ENCODE peak calls at places on chromosomes 11 and 22, in six cellular contexts. B is uterus, D is BE2C, Z is HCT116, J is body of pancreas, S is tibial artery. X is an unnamed sample.

GRCh38 chr11:113991170-113991569 is 16.3 kb downstream of the HTR3A start:
- DNase-seq in Z (no peak), D (no peak), B (no peak), S (no peak), J (no peak), X (no peak)

GRCh38 chr11:134411887-134412507 is at the start of gene B3GAT1:
- DNase-seq in J (no peak), D (no peak), B (no peak), S (no peak), Z (no peak), X (no peak)

GRCh38 chr22:17369553-17370035 is 334 bp downstream of the CECR2 start:
- DNase-seq in Z (no peak), D (peak; percentile 49), B (no peak), J (peak; percentile 38), S (no peak), X (no peak)

GRCh38 chr11:91164452-91164822 is 941.6 kb upstream of the CHORDC1 start:
- DNase-seq in D (peak; percentile 13), B (no peak), S (no peak), Z (no peak), J (no peak), X (no peak)

GRCh38 chr11:111978028-111978771 is 41.1 kb downstream of the DIXDC1 start:
- DNase-seq in D (peak; percentile 66), Z (no peak), B (peak; percentile 82), J (peak; percentile 23), S (peak; percentile 90), X (no peak)

GRCh38 chr11:128365044-128365443 is 222.3 kb downstream of the ETS1 start:
- DNase-seq in J (no peak), S (no peak), B (no peak), Z (no peak), D (no peak), X (no peak)

GRCh38 chr22:46087816-46088277 is 62.5 kb upstream of the PPARA start:
- DNase-seq in B (peak; percentile 95), J (peak; percentile 95), D (peak; percentile 98), Z (no peak), S (peak; percentile 98), X (peak; percentile 78)

GRCh38 chr22:37898441-37899181 is 7.5 kb upstream of the MICALL1 start:
- DNase-seq in Z (no peak), B (no peak), S (no peak), J (peak; percentile 88), D (no peak), X (peak; percentile 41)

GRCh38 chr22:35538801-35539321 is 1.8 kb upstream of the RASD2 start:
- DNase-seq in Z (peak; percentile 33), B (no peak), J (peak; percentile 27), D (peak; percentile 54), S (no peak), X (no peak)

GRCh38 chr11:17718510-17718962 is 835 bp upstream of the MYOD1 start:
- DNase-seq in J (no peak), B (no peak), Z (no peak), D (no peak), S (no peak), X (no peak)

GRCh38 chr11:116110802-116111201 is 606.6 kb upstream of the CADM1 start:
- DNase-seq in Z (no peak), D (no peak), B (no peak), S (no peak), J (no peak), X (no peak)

GRCh38 chr11:112354364-112354763 is 93.7 kb upstream of the PLET1 start:
- DNase-seq in J (no peak), Z (no peak), B (no peak), D (no peak), S (no peak), X (no peak)

GRCh38 chr22:26486394-26486793 is 2.7 kb downstream of the SRRD start:
- DNase-seq in S (no peak), D (no peak), B (no peak), Z (no peak), J (no peak), X (no peak)

GRCh38 chr22:46515208-46516111 is 22.0 kb downstream of the CELSR1 start:
- DNase-seq in S (no peak), Z (no peak), J (no peak), B (no peak), D (no peak), X (no peak)

GRCh38 chr22:38046070-38046748 is 11.0 kb upstream of the PICK1 start:
- DNase-seq in D (no peak), Z (no peak), J (no peak), B (no peak), S (no peak), X (no peak)

GRCh38 chr11:122197055-122197987 is 81.3 kb upstream of the BLID start:
- DNase-seq in D (no peak), S (peak; percentile 81), Z (peak; percentile 99), B (peak; percentile 64), J (no peak), X (no peak)

GRCh38 chr11:35118906-35119305 is 20.1 kb upstream of the CD44 start:
- DNase-seq in J (no peak), S (no peak), Z (no peak), D (no peak), B (no peak), X (no peak)

GRCh38 chr11:21811572-21811971 is 381.3 kb upstream of the ANO5 start:
- DNase-seq in J (no peak), D (peak; percentile 55), S (no peak), Z (no peak), B (no peak), X (no peak)

GRCh38 chr11:64900263-64900678 is 16.7 kb downstream of the ATG2A start:
- DNase-seq in B (no peak), S (no peak), Z (no peak), J (no peak), D (no peak), X (no peak)

GRCh38 chr11:125348141-125348651 is 147.9 kb downstream of the FEZ1 start:
- DNase-seq in Z (no peak), B (no peak), D (no peak), S (no peak), J (no peak), X (no peak)

GRCh38 chr22:46250035-46250782 is at the start of gene CDPF1:
- DNase-seq in B (peak; percentile 82), S (peak; percentile 94), D (peak; percentile 95), J (peak; percentile 91), Z (peak; percentile 59), X (peak; percentile 91)

GRCh38 chr11:134754823-134755198 is 342.8 kb upstream of the B3GAT1 start:
- DNase-seq in D (no peak), J (no peak), B (no peak), Z (no peak), S (no peak), X (peak; percentile 24)

GRCh38 chr11:2933376-2934056 is 4.3 kb upstream of the PHLDA2 start:
- DNase-seq in D (no peak), S (peak; percentile 89), J (peak; percentile 76), B (no peak), Z (peak; percentile 89), X (peak; percentile 84)

GRCh38 chr22:33865248-33865647 is 55.0 kb downstream of the LARGE1 start:
- DNase-seq in D (no peak), J (no peak), Z (no peak), B (no peak), S (no peak), X (no peak)

GRCh38 chr22:22348127-22348814 is 103.7 kb downstream of the VPREB1 start:
- DNase-seq in B (no peak), J (no peak), Z (peak; percentile 26), S (no peak), D (no peak), X (no peak)

GRCh38 chr22:41442240-41442792 is 4.3 kb downstream of the TOB2 start:
- DNase-seq in J (no peak), B (no peak), S (no peak), Z (no peak), D (no peak), X (no peak)

GRCh38 chr22:41446057-41446501 is 522 bp downstream of the TOB2 start:
- DNase-seq in Z (no peak), D (peak; percentile 30), S (peak; percentile 75), B (peak; percentile 42), J (peak; percentile 44), X (peak; percentile 45)

GRCh38 chr22:41445171-41446056 is 1.2 kb downstream of the TOB2 start:
- DNase-seq in D (no peak), Z (no peak), B (peak; percentile 32), J (peak; percentile 33), S (no peak), X (peak; percentile 37)

GRCh38 chr22:41446639-41447434 is at the start of gene TOB2:
- DNase-seq in B (peak; percentile 95), D (peak; percentile 95), Z (peak; percentile 93), J (peak; percentile 97), S (peak; percentile 97), X (peak; percentile 94)

GRCh38 chr22:41444360-41445170 is 2.0 kb downstream of the TOB2 start:
- DNase-seq in D (peak; percentile 98), S (peak; percentile 95), Z (peak; percentile 78), B (peak; percentile 93), J (peak; percentile 96), X (peak; percentile 93)
- H3K4me1 ChIP-seq in D (peaks cover 3% of the 10 kb centered on the region), S (peaks cover 45% of the 10 kb centered on the region), Z (peaks cover 29% of the 10 kb centered on the region), B (no peaks in the 10 kb centered on the region), J (peaks cover 51% of the 10 kb centered on the region), X (peaks cover 5% of the 10 kb centered on the region)

GRCh38 chr11:1123970-1124369 is 33.8 kb upstream of the MUC5AC start:
- DNase-seq in D (no peak), S (peak; percentile 42), B (no peak), J (no peak), Z (no peak), X (no peak)

GRCh38 chr11:1127664-1128162 is 30.0 kb upstream of the MUC5AC start:
- DNase-seq in J (no peak), B (no peak), Z (no peak), D (no peak), S (peak; percentile 43), X (no peak)

GRCh38 chr11:1126491-1126926 is 31.2 kb upstream of the MUC5AC start:
- DNase-seq in B (no peak), S (peak; percentile 59), D (no peak), Z (no peak), J (no peak), X (no peak)

GRCh38 chr11:1126935-1127663 is 30.7 kb upstream of the MUC5AC start:
- DNase-seq in B (no peak), J (no peak), S (peak; percentile 58), Z (no peak), D (no peak), X (no peak)

GRCh38 chr11:1125803-1126202 is 31.9 kb upstream of the MUC5AC start:
- DNase-seq in D (no peak), B (no peak), Z (no peak), S (peak; percentile 39), J (no peak), X (no peak)
- H3K4me3 ChIP-seq in D (no peak overlapping the region), B (no peak overlapping the region), Z (no peak overlapping the region), S (no peak overlapping the region), J (no peak overlapping the region), X (no peak overlapping the region)

GRCh38 chr22:32069579-32070372 is 26.7 kb downstream of the SLC5A1 start:
- DNase-seq in D (no peak), J (no peak), S (no peak), B (no peak), Z (no peak), X (no peak)
- TF ChIP-seq CTCF in D (no peak), J (no peak), S (no peak), B (no peak), Z (no peak), X (no peak)

GRCh38 chr11:12693485-12694181 is 19.4 kb downstream of the TEAD1 start:
- DNase-seq in D (no peak), J (peak; percentile 52), S (peak; percentile 71), B (peak; percentile 79), Z (peak; percentile 96), X (no peak)
- H3K4me1 ChIP-seq in D (peaks cover 44% of the 10 kb centered on the region), J (peaks cover 66% of the 10 kb centered on the region), S (peaks cover 49% of the 10 kb centered on the region), B (peaks cover 6% of the 10 kb centered on the region), Z (peaks cover 99% of the 10 kb centered on the region), X (peaks cover 15% of the 10 kb centered on the region)